ENCODE peak calls at places on chromosomes 11 and 22, in ten cellular contexts. One of them, this sample, is unnamed.

GRCh38 chr11:4991066-4991465 is 3.6 kb upstream of the OR51L1 start:
- DNase-seq in left kidney: no peak
- DNase-seq in GF-D8: no peak
- DNase-seq in DND-41: no peak
- DNase-seq in NCI-H1092: no peak
- DNase-seq in stimulated activated CD4-positive, alpha-beta T cell treated with anti-CD3 and anti-CD28 coated beads, Interleukin-4, amount 100 ng/mL, for 4 hours: no peak
- DNase-seq in M059J: peak
- DNase-seq in GM19239: no peak
- DNase-seq in uterus: no peak
- DNase-seq in astrocyte of the hippocampus: no peak
- DNase-seq in this sample: no peak

GRCh38 chr22:27752771-27753170 is 48.8 kb downstream of the MN1 start:
- DNase-seq in uterus: no peak
- DNase-seq in stimulated activated CD4-positive, alpha-beta T cell treated with anti-CD3 and anti-CD28 coated beads, Interleukin-4, amount 100 ng/mL, for 4 hours: no peak
- DNase-seq in NCI-H1092: no peak
- DNase-seq in M059J: peak
- DNase-seq in GM19239: no peak
- DNase-seq in astrocyte of the hippocampus: peak
- DNase-seq in DND-41: no peak
- DNase-seq in left kidney: no peak
- DNase-seq in GF-D8: no peak
- DNase-seq in this sample: no peak

GRCh38 chr11:65604258-65604657 is 8.7 kb upstream of the KCNK7 start:
- DNase-seq in NCI-H1092: no peak
- DNase-seq in GM19239: no peak
- DNase-seq in left kidney: no peak
- DNase-seq in DND-41: no peak
- DNase-seq in M059J: no peak
- DNase-seq in uterus: no peak
- DNase-seq in stimulated activated CD4-positive, alpha-beta T cell treated with anti-CD3 and anti-CD28 coated beads, Interleukin-4, amount 100 ng/mL, for 4 hours: no peak
- DNase-seq in astrocyte of the hippocampus: no peak
- DNase-seq in GF-D8: no peak
- DNase-seq in this sample: no peak

GRCh38 chr11:59560290-59560701 is 49.0 kb downstream of the OR4D9 start:
- DNase-seq in M059J: peak
- DNase-seq in NCI-H1092: peak
- DNase-seq in stimulated activated CD4-positive, alpha-beta T cell treated with anti-CD3 and anti-CD28 coated beads, Interleukin-4, amount 100 ng/mL, for 4 hours: peak
- DNase-seq in DND-41: peak
- DNase-seq in astrocyte of the hippocampus: peak
- DNase-seq in GM19239: no peak
- DNase-seq in GF-D8: peak
- DNase-seq in uterus: peak
- DNase-seq in left kidney: peak
- DNase-seq in this sample: peak

GRCh38 chr11:44805152-44805461 is 78.3 kb downstream of the TSPAN18 start:
- DNase-seq in GM19239: no peak
- DNase-seq in stimulated activated CD4-positive, alpha-beta T cell treated with anti-CD3 and anti-CD28 coated beads, Interleukin-4, amount 100 ng/mL, for 4 hours: no peak
- DNase-seq in NCI-H1092: no peak
- DNase-seq in uterus: no peak
- DNase-seq in GF-D8: no peak
- DNase-seq in M059J: no peak
- DNase-seq in left kidney: no peak
- DNase-seq in astrocyte of the hippocampus: no peak
- DNase-seq in DND-41: no peak
- DNase-seq in this sample: no peak

GRCh38 chr11:92552942-92553341 is 328.3 kb downstream of the FAT3 start:
- DNase-seq in left kidney: no peak
- DNase-seq in uterus: no peak
- DNase-seq in GM19239: no peak
- DNase-seq in astrocyte of the hippocampus: peak
- DNase-seq in NCI-H1092: peak
- DNase-seq in DND-41: no peak
- DNase-seq in GF-D8: no peak
- DNase-seq in stimulated activated CD4-positive, alpha-beta T cell treated with anti-CD3 and anti-CD28 coated beads, Interleukin-4, amount 100 ng/mL, for 4 hours: no peak
- DNase-seq in M059J: peak
- DNase-seq in this sample: no peak

GRCh38 chr11:35842958-35843357 is 100.9 kb upstream of the LDLRAD3 start:
- DNase-seq in GF-D8: no peak
- DNase-seq in M059J: no peak
- DNase-seq in NCI-H1092: no peak
- DNase-seq in astrocyte of the hippocampus: no peak
- DNase-seq in left kidney: no peak
- DNase-seq in DND-41: no peak
- DNase-seq in GM19239: no peak
- DNase-seq in uterus: no peak
- DNase-seq in stimulated activated CD4-positive, alpha-beta T cell treated with anti-CD3 and anti-CD28 coated beads, Interleukin-4, amount 100 ng/mL, for 4 hours: no peak
- DNase-seq in this sample: no peak

GRCh38 chr22:43796567-43796966 is 15.5 kb downstream of the EFCAB6 start:
- DNase-seq in DND-41: no peak
- DNase-seq in GM19239: no peak
- DNase-seq in M059J: peak
- DNase-seq in left kidney: peak
- DNase-seq in GF-D8: no peak
- DNase-seq in uterus: no peak
- DNase-seq in astrocyte of the hippocampus: peak
- DNase-seq in NCI-H1092: no peak
- DNase-seq in stimulated activated CD4-positive, alpha-beta T cell treated with anti-CD3 and anti-CD28 coated beads, Interleukin-4, amount 100 ng/mL, for 4 hours: no peak
- DNase-seq in this sample: no peak

GRCh38 chr22:46758867-46759290 is 3.6 kb upstream of the TBC1D22A start:
- DNase-seq in NCI-H1092: no peak
- DNase-seq in uterus: no peak
- DNase-seq in M059J: peak
- DNase-seq in left kidney: peak
- DNase-seq in stimulated activated CD4-positive, alpha-beta T cell treated with anti-CD3 and anti-CD28 coated beads, Interleukin-4, amount 100 ng/mL, for 4 hours: peak
- DNase-seq in DND-41: peak
- DNase-seq in astrocyte of the hippocampus: peak
- DNase-seq in GF-D8: peak
- DNase-seq in GM19239: no peak
- DNase-seq in this sample: no peak

GRCh38 chr11:92888701-92889100 is 80.8 kb upstream of the MTNR1B start:
- DNase-seq in M059J: peak
- DNase-seq in GM19239: no peak
- DNase-seq in left kidney: no peak
- DNase-seq in astrocyte of the hippocampus: no peak
- DNase-seq in DND-41: no peak
- DNase-seq in NCI-H1092: no peak
- DNase-seq in GF-D8: no peak
- DNase-seq in stimulated activated CD4-positive, alpha-beta T cell treated with anti-CD3 and anti-CD28 coated beads, Interleukin-4, amount 100 ng/mL, for 4 hours: no peak
- DNase-seq in uterus: no peak
- DNase-seq in this sample: no peak

GRCh38 chr11:76657139-76657823 is 13.3 kb downstream of the LRRC32 start:
- DNase-seq in GM19239: no peak
- DNase-seq in NCI-H1092: no peak
- DNase-seq in uterus: peak
- DNase-seq in stimulated activated CD4-positive, alpha-beta T cell treated with anti-CD3 and anti-CD28 coated beads, Interleukin-4, amount 100 ng/mL, for 4 hours: no peak
- DNase-seq in astrocyte of the hippocampus: no peak
- DNase-seq in left kidney: no peak
- DNase-seq in M059J: no peak
- DNase-seq in DND-41: no peak
- DNase-seq in GF-D8: no peak
- DNase-seq in this sample: no peak

GRCh38 chr11:62853279-62853965 is 14.0 kb upstream of the WDR74 start:
- DNase-seq in NCI-H1092: no peak
- DNase-seq in GM19239: no peak
- DNase-seq in uterus: no peak
- DNase-seq in DND-41: no peak
- DNase-seq in M059J: no peak
- DNase-seq in left kidney: no peak
- DNase-seq in GF-D8: no peak
- DNase-seq in stimulated activated CD4-positive, alpha-beta T cell treated with anti-CD3 and anti-CD28 coated beads, Interleukin-4, amount 100 ng/mL, for 4 hours: peak
- DNase-seq in astrocyte of the hippocampus: no peak
- DNase-seq in this sample: no peak